ENCODE peak calls at places on chromosomes 1 and 21, in four cellular contexts. M is A549, B is K562, I is HepG2. P is an unnamed sample.

GRCh38 chr1:10916991-10917390 is 95.5 kb upstream of the TARDBP start:
- DNase-seq in I (no peak), M (no peak), B (no peak), P (no peak)

GRCh38 chr1:213381572-213382084 is 330.6 kb downstream of the RPS6KC1 start:
- DNase-seq in I (no peak), M (no peak), B (no peak), P (no peak)

GRCh38 chr1:55893155-55893554 is 678.0 kb upstream of the USP24 start:
- DNase-seq in M (peak; percentile 8), B (peak; percentile 7), I (peak; percentile 59), P (peak; percentile 56)

GRCh38 chr21:41891132-41891531 is 12.0 kb upstream of the PRDM15 start:
- DNase-seq in I (no peak), M (no peak), B (no peak), P (no peak)

GRCh38 chr1:234958702-234959649 is 169.7 kb downstream of the TOMM20 start:
- DNase-seq in B (no peak), I (no peak), M (no peak), P (no peak)

GRCh38 chr21:45892156-45892919 is 89.2 kb upstream of the COL6A1 start:
- DNase-seq in B (no peak), M (no peak), I (no peak), P (no peak)

GRCh38 chr1:172351761-172352161 is 68.7 kb upstream of the C1orf105 start:
- DNase-seq in B (no peak), M (no peak), I (no peak), P (peak; percentile 67)

GRCh38 chr21:33931799-33932390 is 16.3 kb upstream of the ATP5PO start:
- DNase-seq in M (no peak), I (no peak), B (peak; percentile 43), P (peak; percentile 47)

GRCh38 chr1:162902372-162902771 is 41.4 kb upstream of the CCDC190 start:
- DNase-seq in M (no peak), I (no peak), B (no peak), P (no peak)

GRCh38 chr1:83641206-83641658 is 357.7 kb downstream of the TTLL7 start:
- DNase-seq in M (no peak), B (no peak), I (no peak), P (no peak)

GRCh38 chr1:177864530-177865305 is 105.1 kb downstream of the SEC16B start:
- DNase-seq in I (no peak), B (no peak), M (no peak), P (no peak)

GRCh38 chr1:6473974-6474814 is 8.2 kb upstream of the TNFRSF25 start:
- DNase-seq in M (no peak), B (no peak), I (no peak), P (no peak)

GRCh38 chr21:35190201-35190701 is 141.1 kb upstream of the RUNX1 start:
- DNase-seq in I (no peak), B (no peak), M (no peak), P (no peak)

GRCh38 chr1:18118078-18118477 is 10.5 kb downstream of the IGSF21 start:
- DNase-seq in M (no peak), I (no peak), B (no peak), P (no peak)

GRCh38 chr1:25814688-25815087 is 5.1 kb upstream of the MTFR1L start:
- DNase-seq in M (no peak), B (no peak), I (no peak), P (no peak)

GRCh38 chr21:46061063-46061462 is 36.8 kb upstream of the COL6A2 start:
- DNase-seq in I (no peak), B (no peak), M (no peak), P (no peak)

GRCh38 chr1:57599233-57599994 is 175.6 kb upstream of the DAB1 start:
- DNase-seq in M (no peak), B (no peak), I (no peak), P (no peak)

GRCh38 chr1:102919659-102920058 is 188.7 kb downstream of the COL11A1 start:
- DNase-seq in M (no peak), B (no peak), I (no peak), P (no peak)

GRCh38 chr1:192225713-192226112 is 67.5 kb downstream of the RGS18 start:
- DNase-seq in M (no peak), I (no peak), B (no peak), P (peak; percentile 73)

GRCh38 chr21:33578959-33579542 is 9.4 kb downstream of the DONSON start:
- DNase-seq in M (no peak), B (no peak), I (no peak), P (peak; percentile 77)

GRCh38 chr1:111032295-111032897 is 68.7 kb upstream of the LRIF1 start:
- DNase-seq in M (peak; percentile 9), B (peak; percentile 64), I (peak; percentile 51), P (peak; percentile 30)

GRCh38 chr1:222627232-222627631 is 9.3 kb downstream of the MIA3 start:
- DNase-seq in B (no peak), M (no peak), I (no peak), P (peak; percentile 37)

GRCh38 chr1:151713874-151714273 is 2.7 kb downstream of the CELF3 start:
- DNase-seq in I (no peak), B (no peak), M (no peak), P (no peak)

GRCh38 chr1:234727018-234727757 is 117.2 kb upstream of the IRF2BP2 start:
- DNase-seq in M (no peak), I (no peak), B (peak; percentile 46), P (no peak)

GRCh38 chr1:45221716-45222115 is 15.3 kb upstream of the ZSWIM5 start:
- DNase-seq in B (no peak), I (no peak), M (no peak), P (no peak)

GRCh38 chr1:246350745-246351144 is 156.3 kb downstream of the SMYD3 start:
- DNase-seq in I (no peak), M (no peak), B (no peak), P (no peak)

GRCh38 chr1:62613890-62614289 is 16.6 kb downstream of the ANGPTL3 start:
- DNase-seq in M (no peak), B (no peak), I (peak; percentile 45), P (no peak)

GRCh38 chr1:241413386-241413785 is 56.4 kb upstream of the RGS7 start:
- DNase-seq in I (no peak), B (no peak), M (no peak), P (peak; percentile 13)

GRCh38 chr21:28256420-28256831 is 736.3 kb downstream of the LTN1 start:
- DNase-seq in M (no peak), B (no peak), I (peak; percentile 94), P (no peak)

GRCh38 chr1:178931843-178932551 is 61.1 kb upstream of the ANGPTL1 start:
- DNase-seq in M (no peak), I (no peak), B (no peak), P (no peak)

GRCh38 chr1:55443175-55443933 is 228.2 kb upstream of the USP24 start:
- DNase-seq in M (peak; percentile 33), B (peak; percentile 40), I (peak; percentile 50), P (peak; percentile 37)

GRCh38 chr1:86441581-86441980 is 17.6 kb downstream of the CLCA2 start:
- DNase-seq in B (no peak), I (no peak), M (no peak), P (no peak)

GRCh38 chr1:9652379-9653194 is 1.1 kb downstream of the PIK3CD start:
- DNase-seq in I (no peak), B (peak; percentile 36), M (no peak), P (no peak)

GRCh38 chr1:66464802-66465201 is 69.2 kb upstream of the SGIP1 start:
- DNase-seq in I (no peak), B (no peak), M (no peak), P (peak; percentile 60)

GRCh38 chr1:42392923-42393848 is 12.6 kb downstream of the RIMKLA start:
- DNase-seq in I (no peak), B (no peak), M (no peak), P (no peak)

GRCh38 chr1:20366076-20366765 is 75.5 kb downstream of the VWA5B1 start:
- DNase-seq in M (no peak), I (no peak), B (no peak), P (no peak)

GRCh38 chr1:82185084-82185483 is 384.4 kb downstream of the ADGRL2 start:
- DNase-seq in M (no peak), I (no peak), B (no peak), P (no peak)

GRCh38 chr1:56189946-56190920 is 389.1 kb downstream of the PLPP3 start:
- DNase-seq in M (no peak), I (peak; percentile 99), B (peak; percentile 1), P (peak; percentile 6)

GRCh38 chr1:228838717-228839500 is 103.6 kb downstream of the RHOU start:
- DNase-seq in M (no peak), I (peak; percentile 62), B (no peak), P (no peak)
- H3K27ac ChIP-seq in M (peak overlapping the region; percentile 94), I (peak overlapping the region; percentile 99), B (no peak overlapping the region), P (peak overlapping the region; percentile 60)

GRCh38 chr1:205450448-205450847 is 5.4 kb downstream of the BLACAT1 start:
- DNase-seq in B (peak; percentile 57), I (peak; percentile 68), M (no peak), P (no peak)

GRCh38 chr1:205452364-205452763 is 3.5 kb downstream of the BLACAT1 start:
- DNase-seq in I (no peak), B (no peak), M (no peak), P (no peak)

GRCh38 chr1:205451202-205451601 is 4.6 kb downstream of the BLACAT1 start:
- DNase-seq in M (no peak), B (no peak), I (peak; percentile 31), P (no peak)

GRCh38 chr1:205452906-205453305 is 2.9 kb downstream of the BLACAT1 start:
- DNase-seq in B (peak; percentile 30), I (no peak), M (no peak), P (no peak)

GRCh38 chr1:205451759-205452164 is 4.1 kb downstream of the BLACAT1 start:
- DNase-seq in B (no peak), M (no peak), I (no peak), P (no peak)
- TF ChIP-seq JUN in B (no peak), M (no peak), I (no peak), P (no peak)

GRCh38 chr1:201510734-201511133 is 3.8 kb upstream of the CSRP1 start:
- DNase-seq in M (no peak), B (no peak), I (no peak), P (no peak)

GRCh38 chr1:201506573-201507567 is at the start of gene CSRP1:
- DNase-seq in I (no peak), B (peak; percentile 80), M (peak; percentile 98), P (peak; percentile 74)

GRCh38 chr1:201509601-201510374 is 2.9 kb upstream of the CSRP1 start:
- DNase-seq in M (no peak), B (no peak), I (no peak), P (no peak)

GRCh38 chr1:201511396-201511795 is 4.5 kb upstream of the CSRP1 start:
- DNase-seq in B (no peak), I (no peak), M (no peak), P (no peak)

GRCh38 chr1:201508809-201509208 is 1.9 kb upstream of the CSRP1 start:
- DNase-seq in M (no peak), B (no peak), I (no peak), P (no peak)
- H3K27ac ChIP-seq in M (no peak overlapping the region), B (no peak overlapping the region), I (no peak overlapping the region), P (no peak overlapping the region)

GRCh38 chr1:115184260-115184950 is 95.1 kb upstream of the TSPAN2 start:
- DNase-seq in I (no peak), M (no peak), B (no peak), P (no peak)
- TF ChIP-seq JUN in I (no peak), M (no peak), B (no peak), P (no peak)

P was measured in endothelial cell of umbilical vein.